ENCODE peak calls at places on chromosomes 5 and 9, in seven cellular contexts. Z is NT2/D1; U is stimulated activated CD4-positive, alpha-beta T cell treated with anti-CD3 and anti-CD28 coated beads, Interleukin-2, amount 100 ng/mL, for 24 hours; F is ascending aorta; K is AG09309; M is HEK293T; G is left ventricle myocardium superior. P is an unnamed sample.

GRCh38 chr5:115415143-115415491 is 118.7 kb upstream of the CCDC112 start:
- DNase-seq in K (no peak), U (no peak), M (no peak), Z (no peak), F (no peak), G (no peak), P (peak)

GRCh38 chr9:70143394-70144130 is 99.9 kb downstream of the MAMDC2 start:
- DNase-seq in F (no peak), M (no peak), U (no peak), G (no peak), K (no peak), Z (no peak), P (no peak)

GRCh38 chr5:848671-849111 is 2.1 kb downstream of the ZDHHC11 start:
- DNase-seq in U (no peak), K (no peak), M (no peak), F (no peak), G (peak), Z (no peak), P (no peak)

GRCh38 chr5:170540276-170540675 is 36.5 kb downstream of the KCNIP1 start:
- DNase-seq in Z (no peak), K (no peak), F (no peak), U (no peak), M (no peak), G (no peak), P (no peak)

GRCh38 chr5:122500245-122501086 is 188.4 kb downstream of the SNCAIP start:
- DNase-seq in G (no peak), K (peak), F (no peak), U (no peak), Z (peak), M (peak), P (peak)

GRCh38 chr5:60382761-60383160 is 317.2 kb downstream of the DEPDC1B start:
- DNase-seq in M (peak), Z (no peak), U (no peak), F (no peak), G (no peak), K (peak), P (peak)

GRCh38 chr9:73143606-73144328 is 7.9 kb upstream of the ANXA1 start:
- DNase-seq in U (no peak), F (no peak), Z (no peak), M (no peak), G (no peak), K (peak), P (peak)

GRCh38 chr5:81606150-81606549 is 144.7 kb downstream of the SSBP2 start:
- DNase-seq in Z (peak), F (no peak), K (no peak), U (no peak), G (no peak), M (no peak), P (no peak)

GRCh38 chr9:13450723-13451122 is 171.2 kb upstream of the MPDZ start:
- DNase-seq in G (no peak), F (no peak), Z (no peak), M (no peak), U (no peak), K (no peak), P (no peak)

P was measured in Calu3.